ENCODE peak calls at places on chromosome 5, in four cellular contexts. I is stimulated activated naive CD8-positive, alpha-beta T cell treated with anti-CD3 and anti-CD28 coated beads, Interleukin-15, amount 100 ng/mL, for 72 hours; W is erythroblast; U is psoas muscle. S is an unnamed sample.

GRCh38 chr5:57779383-57780223 is 297.0 kb upstream of the ACTBL2 start:
- DNase-seq in I (no peak), W (peak; percentile 56), U (no peak), S (no peak)

GRCh38 chr5:73280821-73281746 is 108.1 kb downstream of the TMEM174 start:
- DNase-seq in I (no peak), W (no peak), U (no peak), S (no peak)

GRCh38 chr5:62597314-62597713 is 18.7 kb downstream of the LRRC70 start:
- DNase-seq in I (no peak), W (no peak), U (no peak), S (no peak)

GRCh38 chr5:177402271-177403043 is 2.0 kb upstream of the PFN3 start:
- DNase-seq in I (peak; percentile 62), W (peak; percentile 68), U (peak; percentile 30), S (peak; percentile 89)

GRCh38 chr5:138465288-138466057 is at the start of gene EGR1:
- DNase-seq in I (peak; percentile 96), W (peak; percentile 97), U (peak; percentile 93), S (peak; percentile 87)

GRCh38 chr5:154773314-154773713 is 18.1 kb downstream of the LARP1 start:
- DNase-seq in I (no peak), W (peak; percentile 30), U (no peak), S (no peak)

GRCh38 chr5:139848508-139849100 is 53.0 kb downstream of the PSD2 start:
- DNase-seq in I (no peak), W (no peak), U (peak; percentile 46), S (no peak)

GRCh38 chr5:42506662-42507061 is 83.4 kb downstream of the GHR start:
- DNase-seq in I (no peak), W (no peak), U (no peak), S (no peak)

GRCh38 chr5:138111937-138112336 is 27.3 kb downstream of the NME5 start:
- DNase-seq in I (no peak), W (no peak), U (no peak), S (no peak)

GRCh38 chr5:5079871-5080270 is 60.3 kb upstream of the ADAMTS16 start:
- DNase-seq in I (no peak), W (no peak), U (no peak), S (no peak)

GRCh38 chr5:145980718-145981117 is 44.3 kb downstream of the SH3RF2 start:
- DNase-seq in I (no peak), W (peak; percentile 6), U (no peak), S (no peak)

GRCh38 chr5:53422539-53422938 is 57.9 kb upstream of the FST start:
- DNase-seq in I (no peak), W (no peak), U (no peak), S (no peak)

S was measured in GM19239.